ENCODE peak calls at places on chromosomes 13 and 19, in six cellular contexts. One of them, this sample, is unnamed.
A peak's percentile ranks its signal among the peaks of the same experiment; 100 is the strongest.

GRCh38 chr13:75666646-75667351 is 30.7 kb downstream of the LMO7 start:
- DNase-seq in right lobe of liver: no peak
- DNase-seq in effector memory CD4-positive, alpha-beta T cell: no peak
- DNase-seq in Peyer's patch: no peak
- DNase-seq in stomach: no peak
- DNase-seq in IMR-90: peak; percentile 79
- DNase-seq in this sample: no peak

GRCh38 chr19:34351382-34351802 is 13.6 kb upstream of the GPI start:
- DNase-seq in Peyer's patch: no peak
- DNase-seq in stomach: peak; percentile 87
- DNase-seq in right lobe of liver: no peak
- DNase-seq in IMR-90: no peak
- DNase-seq in effector memory CD4-positive, alpha-beta T cell: no peak
- DNase-seq in this sample: no peak

GRCh38 chr13:109577191-109577700 is 209.1 kb downstream of the IRS2 start:
- DNase-seq in right lobe of liver: no peak
- DNase-seq in effector memory CD4-positive, alpha-beta T cell: no peak
- DNase-seq in IMR-90: no peak
- DNase-seq in Peyer's patch: no peak
- DNase-seq in stomach: no peak
- DNase-seq in this sample: no peak

GRCh38 chr19:16599655-16600346 is 27.6 kb upstream of the SLC35E1 start:
- DNase-seq in stomach: no peak
- DNase-seq in Peyer's patch: no peak
- DNase-seq in effector memory CD4-positive, alpha-beta T cell: no peak
- DNase-seq in right lobe of liver: no peak
- DNase-seq in IMR-90: no peak
- DNase-seq in this sample: no peak

GRCh38 chr19:461664-462551 is 1.1 kb upstream of the SHC2 start:
- DNase-seq in effector memory CD4-positive, alpha-beta T cell: no peak
- DNase-seq in stomach: peak; percentile 78
- DNase-seq in Peyer's patch: peak; percentile 80
- DNase-seq in IMR-90: no peak
- DNase-seq in right lobe of liver: peak; percentile 90
- DNase-seq in this sample: no peak

GRCh38 chr19:28656644-28657043 is 556.3 kb downstream of the UQCRFS1 start:
- DNase-seq in Peyer's patch: no peak
- DNase-seq in right lobe of liver: no peak
- DNase-seq in stomach: no peak
- DNase-seq in IMR-90: no peak
- DNase-seq in effector memory CD4-positive, alpha-beta T cell: no peak
- DNase-seq in this sample: no peak

GRCh38 chr19:30146346-30146745 is 204.3 kb downstream of the URI1 start:
- DNase-seq in IMR-90: no peak
- DNase-seq in Peyer's patch: no peak
- DNase-seq in effector memory CD4-positive, alpha-beta T cell: no peak
- DNase-seq in right lobe of liver: no peak
- DNase-seq in stomach: no peak
- DNase-seq in this sample: no peak

GRCh38 chr13:54879036-54879435 is 1850.4 kb downstream of the OLFM4 start:
- DNase-seq in effector memory CD4-positive, alpha-beta T cell: no peak
- DNase-seq in IMR-90: no peak
- DNase-seq in right lobe of liver: no peak
- DNase-seq in Peyer's patch: no peak
- DNase-seq in stomach: no peak
- DNase-seq in this sample: no peak

GRCh38 chr13:41470187-41470586 is 12.8 kb downstream of the RGCC start:
- DNase-seq in Peyer's patch: no peak
- DNase-seq in right lobe of liver: no peak
- DNase-seq in IMR-90: no peak
- DNase-seq in stomach: no peak
- DNase-seq in effector memory CD4-positive, alpha-beta T cell: no peak
- DNase-seq in this sample: no peak

GRCh38 chr13:64206430-64207225 is 2791.0 kb upstream of the PCDH20 start:
- DNase-seq in effector memory CD4-positive, alpha-beta T cell: no peak
- DNase-seq in stomach: no peak
- DNase-seq in Peyer's patch: no peak
- DNase-seq in right lobe of liver: no peak
- DNase-seq in IMR-90: no peak
- DNase-seq in this sample: peak; percentile 56

GRCh38 chr19:3668331-3669133 is 31.7 kb downstream of the PIP5K1C start:
- DNase-seq in stomach: no peak
- DNase-seq in Peyer's patch: no peak
- DNase-seq in right lobe of liver: no peak
- DNase-seq in effector memory CD4-positive, alpha-beta T cell: no peak
- DNase-seq in IMR-90: peak; percentile 39
- DNase-seq in this sample: no peak

GRCh38 chr13:19587635-19588300 is 26.4 kb upstream of the TPTE2 start:
- DNase-seq in effector memory CD4-positive, alpha-beta T cell: no peak
- DNase-seq in IMR-90: peak; percentile 52
- DNase-seq in right lobe of liver: no peak
- DNase-seq in stomach: no peak
- DNase-seq in Peyer's patch: no peak
- DNase-seq in this sample: no peak

GRCh38 chr19:27793128-27793643 is 1419.8 kb downstream of the UQCRFS1 start:
- DNase-seq in right lobe of liver: peak; percentile 71
- DNase-seq in Peyer's patch: peak; percentile 81
- DNase-seq in IMR-90: peak; percentile 58
- DNase-seq in effector memory CD4-positive, alpha-beta T cell: peak; percentile 57
- DNase-seq in stomach: peak; percentile 71
- DNase-seq in this sample: peak; percentile 91

GRCh38 chr19:30784850-30785459 is 412.8 kb downstream of the ZNF536 start:
- DNase-seq in right lobe of liver: peak; percentile 65
- DNase-seq in IMR-90: peak; percentile 26
- DNase-seq in stomach: peak; percentile 43
- DNase-seq in effector memory CD4-positive, alpha-beta T cell: peak; percentile 41
- DNase-seq in Peyer's patch: peak; percentile 62
- DNase-seq in this sample: no peak

GRCh38 chr19:17076539-17076919 is 952 bp downstream of the MYO9B start:
- DNase-seq in IMR-90: no peak
- DNase-seq in Peyer's patch: peak; percentile 56
- DNase-seq in stomach: no peak
- DNase-seq in effector memory CD4-positive, alpha-beta T cell: no peak
- DNase-seq in right lobe of liver: no peak
- DNase-seq in this sample: no peak

GRCh38 chr19:42467437-42467760 is 24.7 kb upstream of the CXCL17 start:
- DNase-seq in IMR-90: no peak
- DNase-seq in stomach: no peak
- DNase-seq in right lobe of liver: no peak
- DNase-seq in effector memory CD4-positive, alpha-beta T cell: no peak
- DNase-seq in Peyer's patch: no peak
- DNase-seq in this sample: no peak

GRCh38 chr19:18510216-18510615 is 11.7 kb downstream of the ELL start:
- DNase-seq in effector memory CD4-positive, alpha-beta T cell: no peak
- DNase-seq in right lobe of liver: no peak
- DNase-seq in IMR-90: no peak
- DNase-seq in stomach: no peak
- DNase-seq in Peyer's patch: no peak
- DNase-seq in this sample: no peak
- H3K4me1 ChIP-seq in effector memory CD4-positive, alpha-beta T cell: peaks cover 64% of the 10 kb centered on the region
- H3K4me1 ChIP-seq in right lobe of liver: peaks cover 5% of the 10 kb centered on the region
- H3K4me1 ChIP-seq in IMR-90: peaks cover 28% of the 10 kb centered on the region
- H3K4me1 ChIP-seq in stomach: peaks cover 74% of the 10 kb centered on the region
- H3K4me1 ChIP-seq in Peyer's patch: peaks cover 84% of the 10 kb centered on the region
- H3K4me1 ChIP-seq in this sample: peaks cover 65% of the 10 kb centered on the region

GRCh38 chr19:46976845-46977320 is 42.8 kb upstream of the NPAS1 start:
- DNase-seq in stomach: peak; percentile 43
- DNase-seq in IMR-90: peak; percentile 55
- DNase-seq in Peyer's patch: no peak
- DNase-seq in right lobe of liver: no peak
- DNase-seq in effector memory CD4-positive, alpha-beta T cell: no peak
- DNase-seq in this sample: no peak

GRCh38 chr19:46979103-46979769 is 40.4 kb upstream of the NPAS1 start:
- DNase-seq in Peyer's patch: no peak
- DNase-seq in IMR-90: no peak
- DNase-seq in right lobe of liver: no peak
- DNase-seq in effector memory CD4-positive, alpha-beta T cell: no peak
- DNase-seq in stomach: no peak
- DNase-seq in this sample: no peak

GRCh38 chr19:46979770-46980105 is 39.9 kb upstream of the NPAS1 start:
- DNase-seq in effector memory CD4-positive, alpha-beta T cell: no peak
- DNase-seq in Peyer's patch: no peak
- DNase-seq in right lobe of liver: no peak
- DNase-seq in IMR-90: no peak
- DNase-seq in stomach: no peak
- DNase-seq in this sample: no peak

GRCh38 chr19:46977548-46977947 is 42.1 kb upstream of the NPAS1 start:
- DNase-seq in right lobe of liver: no peak
- DNase-seq in IMR-90: no peak
- DNase-seq in Peyer's patch: no peak
- DNase-seq in stomach: no peak
- DNase-seq in effector memory CD4-positive, alpha-beta T cell: no peak
- DNase-seq in this sample: no peak

GRCh38 chr19:46978470-46978869 is 41.2 kb upstream of the NPAS1 start:
- DNase-seq in effector memory CD4-positive, alpha-beta T cell: no peak
- DNase-seq in Peyer's patch: no peak
- DNase-seq in IMR-90: no peak
- DNase-seq in stomach: no peak
- DNase-seq in right lobe of liver: no peak
- DNase-seq in this sample: no peak
- H3K27ac ChIP-seq in effector memory CD4-positive, alpha-beta T cell: no peak overlapping the region
- H3K27ac ChIP-seq in Peyer's patch: no peak overlapping the region
- H3K27ac ChIP-seq in IMR-90: no peak overlapping the region
- H3K27ac ChIP-seq in stomach: peak overlapping the region; percentile 88
- H3K27ac ChIP-seq in right lobe of liver: no peak overlapping the region
- H3K27ac ChIP-seq in this sample: peak overlapping the region; percentile 92

GRCh38 chr13:39306639-39307589 is 268.7 kb downstream of the NHLRC3 start:
- DNase-seq in effector memory CD4-positive, alpha-beta T cell: no peak
- DNase-seq in stomach: no peak
- DNase-seq in Peyer's patch: no peak
- DNase-seq in IMR-90: no peak
- DNase-seq in right lobe of liver: no peak
- DNase-seq in this sample: no peak
- H3K4me3 ChIP-seq in effector memory CD4-positive, alpha-beta T cell: no peak overlapping the region
- H3K4me3 ChIP-seq in stomach: no peak overlapping the region
- H3K4me3 ChIP-seq in Peyer's patch: no peak overlapping the region
- H3K4me3 ChIP-seq in IMR-90: no peak overlapping the region
- H3K4me3 ChIP-seq in right lobe of liver: no peak overlapping the region
- H3K4me3 ChIP-seq in this sample: no peak overlapping the region

GRCh38 chr13:30798776-30799625 is 63.7 kb downstream of the ALOX5AP start:
- DNase-seq in IMR-90: peak; percentile 59
- DNase-seq in stomach: no peak
- DNase-seq in right lobe of liver: no peak
- DNase-seq in effector memory CD4-positive, alpha-beta T cell: no peak
- DNase-seq in Peyer's patch: no peak
- DNase-seq in this sample: no peak

GRCh38 chr13:30797847-30798246 is 62.5 kb downstream of the ALOX5AP start:
- DNase-seq in Peyer's patch: no peak
- DNase-seq in right lobe of liver: no peak
- DNase-seq in effector memory CD4-positive, alpha-beta T cell: no peak
- DNase-seq in stomach: no peak
- DNase-seq in IMR-90: no peak
- DNase-seq in this sample: no peak

GRCh38 chr13:30796132-30796832 is 60.9 kb downstream of the ALOX5AP start:
- DNase-seq in right lobe of liver: no peak
- DNase-seq in IMR-90: peak; percentile 62
- DNase-seq in stomach: no peak
- DNase-seq in effector memory CD4-positive, alpha-beta T cell: peak; percentile 4
- DNase-seq in Peyer's patch: no peak
- DNase-seq in this sample: no peak

GRCh38 chr13:30800107-30800506 is 64.8 kb downstream of the ALOX5AP start:
- DNase-seq in effector memory CD4-positive, alpha-beta T cell: no peak
- DNase-seq in stomach: no peak
- DNase-seq in IMR-90: no peak
- DNase-seq in Peyer's patch: no peak
- DNase-seq in right lobe of liver: no peak
- DNase-seq in this sample: no peak

DNA sequence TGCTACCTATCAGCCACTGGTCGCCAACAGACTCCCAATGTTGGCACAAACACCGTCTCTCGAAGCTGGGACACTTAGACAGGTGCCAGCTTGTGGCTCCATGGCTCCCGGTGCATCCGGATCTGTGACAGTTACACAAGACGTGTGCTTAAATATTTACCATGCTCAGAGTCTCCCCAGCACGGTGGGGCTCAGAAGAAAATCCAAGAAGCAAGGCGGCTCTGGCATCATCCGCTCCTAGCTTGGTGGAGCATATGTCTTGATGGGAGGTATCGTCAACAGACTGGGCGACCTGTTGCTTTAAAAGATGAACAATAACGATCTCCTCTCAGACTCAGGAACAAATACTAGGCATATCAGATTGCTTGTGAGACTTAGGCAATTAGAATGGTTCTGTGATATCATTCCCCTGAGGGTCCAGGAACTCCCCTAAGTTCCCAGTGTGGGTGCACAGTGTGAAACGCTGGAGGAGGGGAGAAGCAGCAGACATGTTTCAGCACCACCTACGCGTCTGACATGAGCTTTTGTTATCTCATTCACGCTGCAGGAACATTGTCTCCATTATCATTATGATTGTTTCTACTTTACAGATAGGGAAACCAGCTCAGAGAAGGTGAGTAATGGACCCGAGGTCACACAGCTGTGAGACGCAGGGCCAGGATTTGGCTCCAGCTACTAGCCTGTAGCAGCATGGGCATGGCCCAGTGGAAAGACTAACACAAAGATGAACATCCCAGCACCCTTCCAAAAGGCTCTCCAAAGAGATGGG is 61.7 kb downstream of the ALOX5AP start:
- DNase-seq in IMR-90: peak; percentile 44
- DNase-seq in effector memory CD4-positive, alpha-beta T cell: no peak
- DNase-seq in right lobe of liver: no peak
- DNase-seq in Peyer's patch: no peak
- DNase-seq in stomach: no peak
- DNase-seq in this sample: no peak
- H3K4me1 ChIP-seq in IMR-90: peaks cover 35% of the 10 kb centered on the region
- H3K4me1 ChIP-seq in effector memory CD4-positive, alpha-beta T cell: peaks cover 20% of the 10 kb centered on the region
- H3K4me1 ChIP-seq in right lobe of liver: peaks cover 1% of the 10 kb centered on the region
- H3K4me1 ChIP-seq in Peyer's patch: peaks cover 5% of the 10 kb centered on the region
- H3K4me1 ChIP-seq in stomach: peaks cover 7% of the 10 kb centered on the region
- H3K4me1 ChIP-seq in this sample: peaks cover 11% of the 10 kb centered on the region

DNA sequence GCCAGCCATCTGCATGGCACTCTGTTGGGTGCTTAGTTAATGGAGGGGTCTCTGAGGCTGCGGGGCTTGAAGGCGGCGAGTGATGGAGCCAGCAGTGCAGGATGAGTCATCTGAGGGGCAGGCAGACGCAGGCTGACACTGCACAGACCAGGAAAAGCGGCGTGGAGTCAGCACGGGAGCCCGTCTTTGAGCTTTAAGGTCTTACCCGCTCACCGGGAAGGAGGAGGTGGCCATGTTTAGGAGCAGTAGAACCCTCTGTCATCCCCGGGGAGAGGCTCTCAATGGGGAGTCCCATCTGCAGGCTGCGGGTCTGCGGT is 13.1 kb downstream of the NAXD start:
- DNase-seq in IMR-90: no peak
- DNase-seq in effector memory CD4-positive, alpha-beta T cell: no peak
- DNase-seq in right lobe of liver: no peak
- DNase-seq in stomach: no peak
- DNase-seq in Peyer's patch: no peak
- DNase-seq in this sample: no peak
- H3K27ac ChIP-seq in IMR-90: no peak overlapping the region
- H3K27ac ChIP-seq in effector memory CD4-positive, alpha-beta T cell: no peak overlapping the region
- H3K27ac ChIP-seq in right lobe of liver: no peak overlapping the region
- H3K27ac ChIP-seq in stomach: peak overlapping the region; percentile 82
- H3K27ac ChIP-seq in Peyer's patch: no peak overlapping the region
- H3K27ac ChIP-seq in this sample: no peak overlapping the region